ENCODE peak calls at places on chromosomes 5 and 9, in four cellular contexts. Y is fibroblast of lung, D is pancreas, G is kidney epithelial cell. L is an unnamed sample.

GRCh38 chr5:131303537-131303936 is 39.7 kb downstream of the CDC42SE2 start:
- DNase-seq in Y (peak), D (no peak), G (no peak), L (peak)

GRCh38 chr5:72065751-72066255 is 41.5 kb upstream of the MAP1B start:
- DNase-seq in Y (peak), D (no peak), G (no peak), L (peak)

GRCh38 chr9:134455010-134455409 is 128.8 kb downstream of the RXRA start:
- DNase-seq in Y (no peak), D (peak), G (no peak), L (no peak)

GRCh38 chr9:91248707-91249106 is 113.0 kb downstream of the AUH start:
- DNase-seq in Y (peak), D (no peak), G (no peak), L (no peak)

GRCh38 chr5:15002183-15002582 is 130.6 kb upstream of the ANKH start:
- DNase-seq in Y (no peak), D (no peak), G (no peak), L (no peak)

GRCh38 chr5:79800979-79801827 is 111.6 kb downstream of the CMYA5 start:
- DNase-seq in Y (peak), D (no peak), G (no peak), L (no peak)

GRCh38 chr9:124133752-124134151 is 122.2 kb downstream of the LHX2 start:
- DNase-seq in Y (peak), D (no peak), G (no peak), L (no peak)

GRCh38 chr9:85310531-85311070 is 431.2 kb downstream of the AGTPBP1 start:
- DNase-seq in Y (no peak), D (no peak), G (peak), L (no peak)

GRCh38 chr5:74272019-74272775 is 368.3 kb downstream of the ENC1 start:
- DNase-seq in Y (no peak), D (no peak), G (peak), L (no peak)

GRCh38 chr5:117093653-117094052 is 519.0 kb upstream of the SEMA6A start:
- DNase-seq in Y (no peak), D (peak), G (no peak), L (no peak)

GRCh38 chr5:172768573-172769323 is 2.2 kb downstream of the DUSP1 start:
- DNase-seq in Y (peak), D (no peak), G (no peak), L (no peak)

GRCh38 chr5:8843766-8844165 is 702.1 kb downstream of the SEMA5A start:
- DNase-seq in Y (peak), D (no peak), G (no peak), L (peak)

GRCh38 chr9:125435776-125436612 is 174.4 kb downstream of the GAPVD1 start:
- DNase-seq in Y (no peak), D (no peak), G (no peak), L (no peak)

GRCh38 chr5:154258531-154259217 is 68.1 kb downstream of the GALNT10 start:
- DNase-seq in Y (no peak), D (no peak), G (no peak), L (no peak)

GRCh38 chr9:88852794-88853193 is 138.5 kb upstream of the S1PR3 start:
- DNase-seq in Y (peak), D (no peak), G (peak), L (peak)

GRCh38 chr9:70257991-70258691 is 637 bp upstream of the SMC5 start:
- DNase-seq in Y (peak), D (peak), G (no peak), L (no peak)

GRCh38 chr9:79699479-79699878 is 127.7 kb downstream of the TLE4 start:
- DNase-seq in Y (no peak), D (no peak), G (no peak), L (no peak)

GRCh38 chr9:106897223-106897622 is 34.3 kb downstream of the ZNF462 start:
- DNase-seq in Y (peak), D (no peak), G (no peak), L (no peak)

GRCh38 chr9:5113994-5114748 is 71.3 kb downstream of the INSL6 start:
- DNase-seq in Y (no peak), D (peak), G (no peak), L (no peak)

GRCh38 chr5:134792287-134792686 is 33.7 kb downstream of the DDX46 start:
- DNase-seq in Y (no peak), D (no peak), G (no peak), L (no peak)

GRCh38 chr5:172594867-172595466 is 46.1 kb upstream of the NEURL1B start:
- DNase-seq in Y (no peak), D (no peak), G (no peak), L (no peak)

GRCh38 chr9:121455527-121456239 is 44.0 kb downstream of the GGTA1 start:
- DNase-seq in Y (no peak), D (no peak), G (no peak), L (no peak)

GRCh38 chr5:140391312-140391711 is 10.3 kb upstream of the ANKHD1 start:
- DNase-seq in Y (peak), D (no peak), G (no peak), L (no peak)

GRCh38 chr5:112634166-112634565 is 103.5 kb upstream of the APC start:
- DNase-seq in Y (peak), D (no peak), G (no peak), L (no peak)

GRCh38 chr5:149317281-149318048 is 27.8 kb upstream of the GRPEL2 start:
- DNase-seq in Y (peak), D (no peak), G (no peak), L (no peak)

GRCh38 chr9:24939099-24939850 is 393.6 kb upstream of the IZUMO3 start:
- DNase-seq in Y (no peak), D (no peak), G (no peak), L (no peak)

GRCh38 chr9:121173501-121173900 is 28.2 kb downstream of the RAB14 start:
- DNase-seq in Y (no peak), D (no peak), G (no peak), L (no peak)

GRCh38 chr5:73030995-73031394 is 75.2 kb downstream of the FCHO2 start:
- DNase-seq in Y (peak), D (no peak), G (peak), L (peak)

GRCh38 chr9:3479516-3480352 is 46.1 kb downstream of the RFX3 start:
- DNase-seq in Y (no peak), D (no peak), G (no peak), L (no peak)

GRCh38 chr5:178489281-178489976 is 100.8 kb downstream of the COL23A1 start:
- DNase-seq in Y (no peak), D (no peak), G (no peak), L (no peak)

GRCh38 chr5:178486305-178486704 is 103.9 kb downstream of the COL23A1 start:
- DNase-seq in Y (no peak), D (no peak), G (no peak), L (no peak)

GRCh38 chr5:178487911-178488310 is 102.3 kb downstream of the COL23A1 start:
- DNase-seq in Y (no peak), D (no peak), G (no peak), L (no peak)

GRCh38 chr5:178490935-178491632 is 99.1 kb downstream of the COL23A1 start:
- DNase-seq in Y (no peak), D (no peak), G (no peak), L (no peak)

DNA sequence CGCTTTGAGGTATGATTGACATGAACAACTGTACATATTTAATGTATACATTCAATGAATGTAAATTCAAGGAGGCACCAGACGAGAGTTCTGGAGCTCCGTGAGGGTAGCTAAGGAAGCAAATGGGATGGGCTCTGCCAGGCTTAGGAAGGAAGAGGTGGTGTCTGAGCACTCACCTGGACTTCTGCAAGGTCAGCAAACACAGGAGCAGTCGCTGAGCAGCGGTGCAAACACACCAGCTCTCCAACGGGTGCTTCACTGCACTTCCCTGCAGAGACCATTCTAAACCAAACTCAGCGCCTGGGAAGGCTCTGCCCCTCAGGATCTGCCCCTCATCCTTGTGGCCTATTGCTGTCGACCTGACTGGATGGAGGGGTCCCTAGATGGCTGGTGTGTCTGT is 101.5 kb downstream of the COL23A1 start:
- DNase-seq in Y (no peak), D (no peak), G (no peak), L (no peak)
- H3K4me3 ChIP-seq in Y (no peak), D (no peak), G (no peak), L (no peak)

GRCh38 chr5:1883120-1883924 is 597 bp upstream of the IRX4 start:
- DNase-seq in Y (no peak), D (peak), G (no peak), L (no peak)

GRCh38 chr5:1881731-1882336 is 891 bp downstream of the IRX4 start:
- DNase-seq in Y (no peak), D (peak), G (no peak), L (no peak)

GRCh38 chr5:1883925-1884637 is 1.4 kb upstream of the IRX4 start:
- DNase-seq in Y (no peak), D (peak), G (no peak), L (no peak)

GRCh38 chr5:1881273-1881586 is 1.5 kb downstream of the IRX4 start:
- DNase-seq in Y (no peak), D (no peak), G (no peak), L (no peak)

DNA sequence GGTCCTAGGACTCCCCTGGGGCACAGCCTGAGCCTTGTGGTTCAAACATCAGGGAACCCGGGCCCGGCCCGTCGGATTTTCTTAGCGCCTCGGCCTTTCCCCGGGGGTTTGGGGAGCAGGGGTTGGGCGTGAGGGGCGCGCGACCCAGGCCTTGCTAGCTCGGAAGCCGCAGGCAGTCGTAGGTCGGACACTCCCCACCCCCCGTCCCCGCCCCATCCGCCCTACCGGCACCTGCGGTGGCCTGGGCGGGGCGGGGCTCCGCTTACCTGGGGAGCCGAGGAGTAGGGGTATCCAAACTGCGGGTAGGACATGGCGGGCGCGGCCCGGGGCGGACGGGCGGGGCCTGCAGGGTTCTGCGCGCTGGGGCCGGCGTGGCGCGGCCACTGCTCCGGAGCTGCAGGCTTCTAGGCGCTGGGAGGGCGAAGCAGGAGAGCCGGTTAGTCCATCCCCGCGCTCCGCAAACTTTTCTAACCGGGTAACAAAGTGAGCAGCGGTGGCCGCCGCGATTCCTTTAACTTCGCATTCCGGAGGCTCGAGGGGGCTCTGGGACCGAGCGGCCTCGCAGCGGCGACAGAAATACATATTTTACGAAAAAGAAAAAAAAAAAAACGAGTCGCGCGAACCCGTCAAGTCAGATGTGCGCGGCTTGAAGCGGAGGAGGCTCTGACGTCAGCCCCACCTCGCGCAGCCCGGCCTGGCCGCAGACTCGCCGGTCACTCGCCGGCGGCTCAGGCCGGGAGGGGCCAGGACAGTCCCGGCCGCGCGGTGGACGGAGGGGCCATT is at the start of gene IRX4:
- DNase-seq in Y (peak), D (peak), G (no peak), L (no peak)
- H3K4me3 ChIP-seq in Y (peak), D (peak), G (no peak), L (peak)

DNA sequence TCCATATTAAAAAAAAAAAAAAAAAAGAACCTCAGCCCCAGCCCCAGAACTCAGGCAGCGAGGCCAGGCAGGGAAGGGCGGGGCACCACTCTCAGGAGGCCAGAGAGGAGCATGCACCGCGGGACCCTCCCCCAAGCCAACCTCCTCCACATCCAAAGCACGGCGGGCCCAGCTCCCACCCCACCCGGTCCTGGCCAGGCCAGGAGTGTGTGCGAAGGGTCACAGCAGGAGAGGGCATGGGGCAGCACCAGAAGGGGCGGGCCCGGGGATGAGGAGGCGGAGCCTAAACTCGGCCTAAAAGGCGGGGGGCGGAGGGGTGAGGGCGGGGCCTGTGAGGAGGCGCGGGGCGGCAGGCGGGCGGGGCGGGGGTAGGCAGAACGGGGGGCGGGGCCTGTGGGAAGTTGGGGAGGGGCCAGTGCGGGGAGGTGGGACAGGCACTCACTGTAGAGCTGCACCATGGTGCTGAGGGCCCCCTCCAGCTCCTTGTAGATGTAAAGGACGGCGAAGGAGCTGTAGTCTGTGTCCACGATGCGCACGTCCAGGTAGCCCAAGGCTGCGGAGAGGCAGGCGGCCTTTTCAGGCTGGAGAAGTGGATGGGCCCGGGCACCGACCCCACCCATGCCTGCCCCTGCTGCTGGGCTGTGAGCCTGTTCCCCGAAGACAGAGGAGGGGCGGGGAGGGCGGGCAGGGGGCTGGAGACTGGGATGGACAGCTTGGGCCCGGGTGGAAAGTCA is 1.2 kb downstream of the LCN15 start:
- DNase-seq in Y (peak), D (no peak), G (no peak), L (no peak)
- H3K4me3 ChIP-seq in Y (no peak), D (no peak), G (no peak), L (no peak)

DNA sequence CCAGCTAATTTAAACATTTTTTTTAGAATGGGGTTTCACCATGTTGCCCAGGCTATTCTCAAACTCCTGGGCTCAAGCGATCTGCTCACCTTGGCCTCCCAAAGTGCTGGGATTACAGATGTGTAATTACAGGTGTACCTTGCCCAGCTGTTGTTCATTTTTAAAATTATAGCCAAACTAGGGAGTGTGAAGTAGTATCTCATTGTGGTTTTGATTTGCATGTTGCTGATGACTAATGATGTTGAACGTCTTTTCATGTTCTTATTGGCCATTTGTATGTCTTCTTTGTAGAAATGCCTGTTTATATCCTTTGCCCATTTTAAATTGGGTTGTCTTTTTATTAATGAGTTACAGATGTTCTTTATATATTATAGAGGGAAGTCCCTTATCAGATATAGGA is 31.5 kb downstream of the EHMT1 start:
- DNase-seq in Y (no peak), D (no peak), G (no peak), L (no peak)
- H3K4me3 ChIP-seq in Y (no peak), D (no peak), G (no peak), L (no peak)

DNA sequence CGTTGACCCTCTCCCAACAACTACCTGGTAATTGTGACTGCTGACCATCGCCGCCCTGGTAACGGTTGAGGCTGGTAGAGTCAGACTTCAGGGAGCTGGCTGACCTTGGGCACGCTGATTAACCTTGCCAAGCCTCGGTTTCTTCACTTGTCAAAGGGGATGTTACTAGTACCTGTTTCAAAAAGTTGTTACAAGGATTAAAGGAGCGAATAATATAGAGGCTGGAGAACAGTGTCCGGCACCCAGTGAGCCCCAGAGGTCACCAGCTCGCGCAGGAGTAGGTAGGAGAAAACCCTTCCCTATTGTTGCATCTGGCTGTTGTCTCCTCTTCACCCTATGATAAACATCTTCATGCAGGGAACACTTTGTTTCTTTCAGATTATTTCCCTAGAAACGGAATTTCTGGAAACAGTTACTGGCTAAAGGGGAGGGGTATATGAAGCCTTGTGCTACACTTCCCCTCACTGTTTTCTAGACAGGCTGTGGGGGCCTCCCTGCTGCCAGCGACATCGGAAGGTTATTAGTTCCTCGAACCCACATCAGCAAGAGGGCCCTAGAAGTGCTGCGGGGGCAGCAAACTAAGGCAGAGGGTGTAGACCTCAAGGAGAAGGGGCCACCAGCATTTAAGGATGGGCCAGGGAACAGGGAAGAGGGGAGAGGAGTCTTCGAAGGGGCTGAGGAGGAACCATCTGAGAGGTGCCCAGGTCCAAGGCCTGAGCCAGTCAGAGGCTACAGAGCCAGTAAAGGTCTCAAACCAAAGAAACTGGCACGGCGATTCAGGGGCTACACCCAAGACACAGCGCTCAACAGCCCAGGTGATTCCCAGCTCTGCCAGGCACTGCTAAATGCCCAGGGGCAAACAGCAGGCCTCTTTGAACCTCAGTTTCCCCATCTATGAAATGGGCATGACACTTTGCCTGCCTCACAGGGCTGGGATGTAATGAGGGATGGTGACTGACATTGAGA is 37.6 kb downstream of the HRH2 start:
- DNase-seq in Y (no peak), D (peak), G (no peak), L (no peak)
- H3K4me3 ChIP-seq in Y (no peak), D (no peak), G (no peak), L (no peak)

GRCh38 chr5:91079037-91079436 is 304.1 kb downstream of the ARRDC3 start:
- DNase-seq in Y (peak), D (no peak), G (peak), L (peak)
- H3K4me3 ChIP-seq in Y (no peak), D (no peak), G (no peak), L (no peak)

GRCh38 chr5:81216152-81216551 is 17.0 kb upstream of the CKMT2 start:
- DNase-seq in Y (no peak), D (no peak), G (no peak), L (no peak)

GRCh38 chr5:81212211-81212687 is 20.9 kb upstream of the CKMT2 start:
- DNase-seq in Y (no peak), D (no peak), G (peak), L (no peak)

GRCh38 chr5:81209869-81210268 is 23.3 kb upstream of the CKMT2 start:
- DNase-seq in Y (no peak), D (no peak), G (no peak), L (no peak)

GRCh38 chr5:81213070-81213469 is 20.1 kb upstream of the CKMT2 start:
- DNase-seq in Y (no peak), D (no peak), G (no peak), L (no peak)

GRCh38 chr5:81214848-81215247 is 18.3 kb upstream of the CKMT2 start:
- DNase-seq in Y (no peak), D (no peak), G (no peak), L (no peak)
- H3K4me3 ChIP-seq in Y (no peak), D (no peak), G (no peak), L (no peak)

GRCh38 chr9:127033059-127033458 is 89.4 kb downstream of the ANGPTL2 start:
- DNase-seq in Y (no peak), D (no peak), G (no peak), L (no peak)

GRCh38 chr9:127032256-127032655 is 90.2 kb downstream of the ANGPTL2 start:
- DNase-seq in Y (no peak), D (no peak), G (no peak), L (no peak)

GRCh38 chr9:127027694-127028093 is 94.7 kb downstream of the ANGPTL2 start:
- DNase-seq in Y (no peak), D (no peak), G (no peak), L (no peak)

GRCh38 chr9:127030814-127031740 is 91.4 kb downstream of the ANGPTL2 start:
- DNase-seq in Y (no peak), D (no peak), G (no peak), L (no peak)

GRCh38 chr9:127029548-127029947 is 92.9 kb downstream of the ANGPTL2 start:
- DNase-seq in Y (no peak), D (no peak), G (no peak), L (no peak)
- H3K4me3 ChIP-seq in Y (no peak), D (no peak), G (no peak), L (no peak)

L was measured in skeletal muscle cell.